ENCODE peak calls at places on chromosomes 16 and 17, in ten cellular contexts. X is progenitor cell of endocrine pancreas, R is suprapubic skin, T is neural crest cell, E is left ventricle myocardium inferior, Q is A549, L is GM06990, A is nephron progenitor cell, K is IMR-90, D is GM23338. C is an unnamed sample.

GRCh38 chr16:53031323-53031942 is 21.3 kb downstream of the CHD9NB start:
- DNase-seq in L (no peak), A (no peak), X (no peak), D (peak; percentile 76), E (no peak), K (no peak), R (no peak), T (no peak), Q (no peak), C (no peak)

GRCh38 chr16:11992008-11992584 is 15.6 kb downstream of the SNX29 start:
- DNase-seq in L (no peak), T (no peak), R (no peak), X (no peak), Q (no peak), K (no peak), D (no peak), E (no peak), A (no peak), C (no peak)

GRCh38 chr17:5587431-5588032 is 3.2 kb upstream of the NLRP1 start:
- DNase-seq in D (peak; percentile 86), T (peak; percentile 46), R (no peak), Q (peak; percentile 79), K (peak; percentile 76), L (no peak), A (peak; percentile 48), E (no peak), X (no peak), C (peak; percentile 62)

GRCh38 chr16:12833939-12834338 is 30.3 kb upstream of the CPPED1 start:
- DNase-seq in X (no peak), R (no peak), Q (peak; percentile 54), D (peak; percentile 46), L (no peak), K (no peak), A (peak; percentile 6), T (peak; percentile 1), E (no peak), C (no peak)

GRCh38 chr17:65027305-65027704 is 29.2 kb downstream of the GNA13 start:
- DNase-seq in A (no peak), X (no peak), Q (peak; percentile 83), R (no peak), D (peak; percentile 75), T (peak; percentile 8), K (peak; percentile 83), E (no peak), L (peak; percentile 64), C (peak; percentile 52)

GRCh38 chr17:54992797-54993639 is 24.5 kb downstream of the STXBP4 start:
- DNase-seq in K (peak; percentile 54), Q (peak; percentile 49), E (no peak), X (no peak), T (no peak), L (no peak), R (no peak), D (peak; percentile 86), A (peak; percentile 20), C (peak; percentile 44)

GRCh38 chr17:22441776-22442175 is 749.5 kb downstream of the KCNJ18 start:
- DNase-seq in E (no peak), X (no peak), R (no peak), L (no peak), Q (no peak), A (no peak), T (no peak), D (no peak), K (no peak), C (no peak)

GRCh38 chr17:38579934-38580333 is 25.8 kb downstream of the SRCIN1 start:
- DNase-seq in T (no peak), L (no peak), D (peak; percentile 89), X (no peak), Q (peak; percentile 80), E (no peak), A (peak; percentile 49), K (peak; percentile 13), R (no peak), C (no peak)

GRCh38 chr16:84088695-84089395 is 27.9 kb downstream of the MBTPS1 start:
- DNase-seq in X (no peak), Q (no peak), A (no peak), K (no peak), L (peak; percentile 61), D (no peak), T (no peak), E (peak; percentile 69), R (no peak), C (peak; percentile 62)

GRCh38 chr17:49598918-49599317 is 23.2 kb downstream of the NXPH3 start:
- DNase-seq in D (no peak), Q (no peak), K (no peak), X (no peak), L (no peak), R (no peak), T (no peak), E (no peak), A (no peak), C (no peak)

DNA sequence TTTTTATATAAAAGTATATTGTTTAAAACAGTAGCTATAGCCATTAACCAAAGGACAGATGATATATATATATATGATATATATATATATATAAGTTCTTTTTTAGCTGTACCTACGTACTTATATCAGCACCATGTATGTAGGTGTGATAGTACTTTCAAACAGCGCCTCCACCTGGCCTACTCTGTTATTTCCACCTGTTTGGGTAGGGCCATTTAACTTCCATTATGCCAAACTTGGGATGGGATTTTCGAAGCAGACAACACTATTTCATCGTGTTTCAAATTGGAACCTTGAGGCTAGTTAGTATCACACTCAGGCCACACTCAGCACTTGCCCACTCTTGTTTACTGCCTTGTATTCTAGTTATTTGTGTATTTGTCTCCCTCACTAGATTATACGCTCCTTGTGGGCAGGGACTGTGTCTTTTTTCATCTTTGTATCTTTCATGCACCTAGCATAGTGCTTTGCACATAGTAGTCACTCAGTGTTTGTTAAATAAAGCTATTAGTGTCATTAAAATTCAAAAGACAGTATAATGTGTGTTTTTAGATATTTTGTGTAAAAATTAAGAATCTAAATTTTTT is 11.8 kb upstream of the CLTC start:
- DNase-seq in T (no peak), L (no peak), Q (no peak), E (no peak), D (peak; percentile 78), R (no peak), K (no peak), X (no peak), A (peak; percentile 13), C (no peak)
- TF ChIP-seq CTCF in T (peak; percentile 45), L (peak; percentile 45), Q (peak; percentile 39), E (no peak), D (peak; percentile 79), R (no peak), K (peak; percentile 14), X (peak; percentile 29), A (no peak), C (no peak)

GRCh38 chr16:28977703-28978641 is 3.4 kb downstream of the SPNS1 start:
- DNase-seq in Q (peak; percentile 25), D (peak; percentile 81), E (no peak), X (peak; percentile 38), A (peak; percentile 15), L (no peak), T (no peak), R (no peak), K (no peak), C (peak; percentile 51)
- TF ChIP-seq CTCF in Q (peak; percentile 47), D (peak; percentile 79), E (peak; percentile 43), X (peak; percentile 71), A (peak; percentile 53), L (peak; percentile 68), T (peak; percentile 58), R (peak; percentile 58), K (no peak), C (peak; percentile 20)

GRCh38 chr17:80539022-80539421 is 5.6 kb upstream of the RPTOR start:
- DNase-seq in E (no peak), Q (peak; percentile 41), R (no peak), T (no peak), K (no peak), A (no peak), L (no peak), X (no peak), D (peak; percentile 63), C (peak; percentile 22)
- TF ChIP-seq CTCF in E (no peak), Q (no peak), R (no peak), T (no peak), K (no peak), A (peak; percentile 8), L (no peak), X (no peak), D (no peak), C (no peak)

GRCh38 chr17:57972151-57972550 is 15.9 kb downstream of the VEZF1 start:
- DNase-seq in E (no peak), Q (no peak), A (no peak), K (no peak), L (no peak), T (no peak), X (no peak), D (no peak), R (no peak), C (no peak)
- TF ChIP-seq CTCF in E (no peak), Q (no peak), A (no peak), K (no peak), L (no peak), T (no peak), X (no peak), D (no peak), R (no peak), C (no peak)